ENCODE peak calls at places on chromosomes 11 and 22, in four cellular contexts. U, M, L and X are unnamed samples.

GRCh38 chr11:8989411-8989810 is 14.4 kb downstream of the NRIP3 start:
- DNase-seq in U (peak), M (no peak), L (no peak), X (no peak)

GRCh38 chr11:131633978-131634377 is 263.6 kb downstream of the NTM start:
- DNase-seq in L (no peak), M (no peak), U (no peak), X (no peak)

GRCh38 chr22:22865311-22866072 is 22.1 kb upstream of the IGLL5 start:
- DNase-seq in U (no peak), L (no peak), M (no peak), X (no peak)

GRCh38 chr22:40123387-40123786 is 54.3 kb upstream of the TNRC6B start:
- DNase-seq in M (no peak), U (no peak), L (no peak), X (no peak)

GRCh38 chr11:45654242-45654641 is 11.2 kb downstream of the CHST1 start:
- DNase-seq in L (no peak), U (no peak), M (no peak), X (no peak)

GRCh38 chr11:121476379-121477032 is 23.7 kb upstream of the SORL1-AS1 start:
- DNase-seq in M (no peak), U (no peak), L (no peak), X (no peak)

GRCh38 chr22:50178871-50179869 is 6.5 kb upstream of the TRABD start:
- DNase-seq in L (no peak), U (no peak), M (no peak), X (no peak)

GRCh38 chr11:3158131-3158591 is 6.9 kb downstream of the OSBPL5 start:
- DNase-seq in U (no peak), L (no peak), M (no peak), X (no peak)

GRCh38 chr22:39908737-39909136 is 7.9 kb downstream of the GRAP2 start:
- DNase-seq in L (no peak), M (no peak), U (peak), X (no peak)

GRCh38 chr22:24727218-24727851 is 47.2 kb downstream of the PIWIL3 start:
- DNase-seq in U (peak), L (peak), M (peak), X (no peak)